ENCODE peak calls at places on chromosomes 4 and X, in nine cellular contexts. One of them, this sample, is unnamed.

GRCh38 chr4:795726-796119 is 30.2 kb downstream of the CPLX1 start:
- DNase-seq in Ammon's horn: no peak
- DNase-seq in choroid plexus epithelial cell: no peak
- DNase-seq in NCI-H1105: no peak
- DNase-seq in stimulated activated CD8-positive, alpha-beta memory T cell treated with anti-CD3 and anti-CD28 coated beads, Interleukin-15, amount 100 ng/mL, for 24 hours: no peak
- DNase-seq in RPMI8226: no peak
- DNase-seq in left kidney: no peak
- DNase-seq in iris pigment epithelial cell: no peak
- DNase-seq in stimulated activated CD4-positive, alpha-beta T cell treated with anti-CD3 and anti-CD28 coated beads, TNF-alpha, amount 100 ng/mL, for 1 hour: no peak
- DNase-seq in this sample: no peak

GRCh38 chr4:145891958-145892357 is 46.7 kb downstream of the ZNF827 start:
- DNase-seq in choroid plexus epithelial cell: no peak
- DNase-seq in iris pigment epithelial cell: no peak
- DNase-seq in Ammon's horn: no peak
- DNase-seq in NCI-H1105: no peak
- DNase-seq in stimulated activated CD8-positive, alpha-beta memory T cell treated with anti-CD3 and anti-CD28 coated beads, Interleukin-15, amount 100 ng/mL, for 24 hours: no peak
- DNase-seq in RPMI8226: no peak
- DNase-seq in left kidney: no peak
- DNase-seq in stimulated activated CD4-positive, alpha-beta T cell treated with anti-CD3 and anti-CD28 coated beads, TNF-alpha, amount 100 ng/mL, for 1 hour: no peak
- DNase-seq in this sample: no peak

GRCh38 chrX:96919672-96920071 is 36.0 kb downstream of the RPA4 start:
- DNase-seq in stimulated activated CD4-positive, alpha-beta T cell treated with anti-CD3 and anti-CD28 coated beads, TNF-alpha, amount 100 ng/mL, for 1 hour: no peak
- DNase-seq in iris pigment epithelial cell: no peak
- DNase-seq in RPMI8226: no peak
- DNase-seq in NCI-H1105: no peak
- DNase-seq in stimulated activated CD8-positive, alpha-beta memory T cell treated with anti-CD3 and anti-CD28 coated beads, Interleukin-15, amount 100 ng/mL, for 24 hours: no peak
- DNase-seq in choroid plexus epithelial cell: no peak
- DNase-seq in Ammon's horn: no peak
- DNase-seq in left kidney: no peak
- DNase-seq in this sample: no peak

GRCh38 chrX:14529288-14529989 is at the start of gene GLRA2:
- DNase-seq in choroid plexus epithelial cell: peak
- DNase-seq in stimulated activated CD8-positive, alpha-beta memory T cell treated with anti-CD3 and anti-CD28 coated beads, Interleukin-15, amount 100 ng/mL, for 24 hours: no peak
- DNase-seq in Ammon's horn: peak
- DNase-seq in stimulated activated CD4-positive, alpha-beta T cell treated with anti-CD3 and anti-CD28 coated beads, TNF-alpha, amount 100 ng/mL, for 1 hour: no peak
- DNase-seq in left kidney: peak
- DNase-seq in RPMI8226: peak
- DNase-seq in iris pigment epithelial cell: peak
- DNase-seq in NCI-H1105: no peak
- DNase-seq in this sample: no peak

GRCh38 chr4:71290074-71290473 is 48.7 kb upstream of the SLC4A4 start:
- DNase-seq in left kidney: no peak
- DNase-seq in stimulated activated CD8-positive, alpha-beta memory T cell treated with anti-CD3 and anti-CD28 coated beads, Interleukin-15, amount 100 ng/mL, for 24 hours: no peak
- DNase-seq in NCI-H1105: no peak
- DNase-seq in choroid plexus epithelial cell: peak
- DNase-seq in RPMI8226: no peak
- DNase-seq in iris pigment epithelial cell: peak
- DNase-seq in stimulated activated CD4-positive, alpha-beta T cell treated with anti-CD3 and anti-CD28 coated beads, TNF-alpha, amount 100 ng/mL, for 1 hour: no peak
- DNase-seq in Ammon's horn: no peak
- DNase-seq in this sample: no peak

GRCh38 chr4:173214661-173215060 is 46.0 kb downstream of the GALNT7 start:
- DNase-seq in iris pigment epithelial cell: peak
- DNase-seq in left kidney: no peak
- DNase-seq in Ammon's horn: no peak
- DNase-seq in NCI-H1105: no peak
- DNase-seq in stimulated activated CD4-positive, alpha-beta T cell treated with anti-CD3 and anti-CD28 coated beads, TNF-alpha, amount 100 ng/mL, for 1 hour: no peak
- DNase-seq in stimulated activated CD8-positive, alpha-beta memory T cell treated with anti-CD3 and anti-CD28 coated beads, Interleukin-15, amount 100 ng/mL, for 24 hours: no peak
- DNase-seq in choroid plexus epithelial cell: peak
- DNase-seq in RPMI8226: no peak
- DNase-seq in this sample: no peak

GRCh38 chr4:186485621-186486062 is 69.7 kb downstream of the MTNR1A start:
- DNase-seq in iris pigment epithelial cell: peak
- DNase-seq in left kidney: peak
- DNase-seq in NCI-H1105: peak
- DNase-seq in stimulated activated CD4-positive, alpha-beta T cell treated with anti-CD3 and anti-CD28 coated beads, TNF-alpha, amount 100 ng/mL, for 1 hour: no peak
- DNase-seq in stimulated activated CD8-positive, alpha-beta memory T cell treated with anti-CD3 and anti-CD28 coated beads, Interleukin-15, amount 100 ng/mL, for 24 hours: no peak
- DNase-seq in RPMI8226: no peak
- DNase-seq in Ammon's horn: peak
- DNase-seq in choroid plexus epithelial cell: no peak
- DNase-seq in this sample: no peak

GRCh38 chrX:139085404-139085803 is 373.9 kb upstream of the FGF13 start:
- DNase-seq in NCI-H1105: no peak
- DNase-seq in choroid plexus epithelial cell: no peak
- DNase-seq in left kidney: no peak
- DNase-seq in Ammon's horn: no peak
- DNase-seq in RPMI8226: no peak
- DNase-seq in iris pigment epithelial cell: no peak
- DNase-seq in stimulated activated CD4-positive, alpha-beta T cell treated with anti-CD3 and anti-CD28 coated beads, TNF-alpha, amount 100 ng/mL, for 1 hour: no peak
- DNase-seq in stimulated activated CD8-positive, alpha-beta memory T cell treated with anti-CD3 and anti-CD28 coated beads, Interleukin-15, amount 100 ng/mL, for 24 hours: no peak
- DNase-seq in this sample: no peak

GRCh38 chr4:6680372-6681034 is 13.2 kb upstream of the S100P start:
- DNase-seq in iris pigment epithelial cell: no peak
- DNase-seq in RPMI8226: no peak
- DNase-seq in left kidney: no peak
- DNase-seq in stimulated activated CD8-positive, alpha-beta memory T cell treated with anti-CD3 and anti-CD28 coated beads, Interleukin-15, amount 100 ng/mL, for 24 hours: no peak
- DNase-seq in Ammon's horn: no peak
- DNase-seq in choroid plexus epithelial cell: no peak
- DNase-seq in stimulated activated CD4-positive, alpha-beta T cell treated with anti-CD3 and anti-CD28 coated beads, TNF-alpha, amount 100 ng/mL, for 1 hour: no peak
- DNase-seq in NCI-H1105: no peak
- DNase-seq in this sample: no peak

This sample was measured in SW 1271.